ENCODE peak calls at places on chromosome 17, in four cellular contexts. C is WTC11, L is HepG2, J is K562. Q is an unnamed sample.

GRCh38 chr17:46889992-46890564 is 32.9 kb upstream of the GOSR2 start:
- DNase-seq in C (no peak), L (no peak), J (peak), Q (no peak)

GRCh38 chr17:76498886-76499667 is 2.1 kb downstream of the RHBDF2 start:
- DNase-seq in C (no peak), L (peak), J (no peak), Q (no peak)

GRCh38 chr17:72118588-72119279 is 2.1 kb upstream of the SOX9 start:
- DNase-seq in C (peak), L (peak), J (peak), Q (peak)

GRCh38 chr17:42832213-42832933 is 824 bp upstream of the PSME3 start:
- DNase-seq in C (no peak), L (peak), J (peak), Q (no peak)

GRCh38 chr17:79841369-79842135 is 2.3 kb upstream of the CBX4 start:
- DNase-seq in C (peak), L (no peak), J (no peak), Q (no peak)

GRCh38 chr17:81184596-81184995 is 18.6 kb upstream of the AATK start:
- DNase-seq in C (peak), L (no peak), J (no peak), Q (no peak)

GRCh38 chr17:31371511-31372097 is 19.9 kb upstream of the RAB11FIP4 start:
- DNase-seq in C (no peak), L (no peak), J (peak), Q (no peak)

GRCh38 chr17:55571095-55571494 is 59.8 kb upstream of the SMIM36 start:
- DNase-seq in C (no peak), L (no peak), J (no peak), Q (no peak)

GRCh38 chr17:67258836-67259468 is 14.0 kb upstream of the HELZ start:
- DNase-seq in C (no peak), L (no peak), J (no peak), Q (no peak)

GRCh38 chr17:40850287-40850972 is 16.6 kb downstream of the KRT12 start:
- DNase-seq in C (no peak), L (no peak), J (no peak), Q (no peak)

GRCh38 chr17:64262125-64262421 is 987 bp downstream of the TEX2 start:
- DNase-seq in C (no peak), L (peak), J (no peak), Q (no peak)

GRCh38 chr17:14205992-14206461 is 30.6 kb downstream of the CDRT15 start:
- DNase-seq in C (no peak), L (no peak), J (no peak), Q (no peak)

GRCh38 chr17:1304962-1305361 is 25.5 kb downstream of the TRARG1 start:
- DNase-seq in C (no peak), L (no peak), J (no peak), Q (no peak)

GRCh38 chr17:78895322-78895721 is 7.7 kb downstream of the CEP295NL start:
- DNase-seq in C (no peak), L (no peak), J (no peak), Q (no peak)

GRCh38 chr17:50212121-50212843 is 10.9 kb upstream of the COL1A1 start:
- DNase-seq in C (no peak), L (no peak), J (peak), Q (no peak)

DNA sequence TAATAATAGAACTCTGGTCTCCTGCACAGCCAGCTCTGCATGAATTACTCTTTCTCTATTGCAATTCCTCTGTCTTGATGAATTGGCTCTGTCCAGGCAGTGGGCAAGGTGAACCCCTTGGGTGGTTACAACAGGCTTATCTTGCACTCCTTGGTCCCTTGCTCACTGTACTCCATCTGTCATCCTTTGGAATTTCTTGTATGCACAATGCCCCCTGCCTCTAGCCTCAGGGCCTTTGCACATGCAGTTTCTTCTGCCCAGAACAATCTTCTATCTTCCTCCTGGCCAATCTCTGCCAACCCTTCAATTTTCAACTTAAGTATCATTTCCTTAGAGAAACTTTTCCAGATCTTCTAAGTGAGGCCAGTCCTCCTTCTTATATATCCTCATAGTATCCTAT is 114.7 kb upstream of the NLRP1 start:
- DNase-seq in C (no peak), L (no peak), J (no peak), Q (no peak)
- TF ChIP-seq ELF4 in C (no peak), L (no peak), J (no peak), Q (no peak)

GRCh38 chr17:83189013-83189672 is 109.7 kb downstream of the METRNL start:
- DNase-seq in C (peak), L (no peak), J (no peak), Q (no peak)

GRCh38 chr17:83185023-83186002 is 105.9 kb downstream of the METRNL start:
- DNase-seq in C (no peak), L (no peak), J (no peak), Q (no peak)

GRCh38 chr17:83187782-83188311 is 108.4 kb downstream of the METRNL start:
- DNase-seq in C (no peak), L (no peak), J (no peak), Q (no peak)

GRCh38 chr17:83186226-83186625 is 106.8 kb downstream of the METRNL start:
- DNase-seq in C (peak), L (peak), J (peak), Q (no peak)

GRCh38 chr17:83186751-83187421 is 107.5 kb downstream of the METRNL start:
- DNase-seq in C (peak), L (no peak), J (no peak), Q (no peak)
- TF ChIP-seq ELF4 in C (no peak), L (no peak), J (no peak), Q (no peak)

DNA sequence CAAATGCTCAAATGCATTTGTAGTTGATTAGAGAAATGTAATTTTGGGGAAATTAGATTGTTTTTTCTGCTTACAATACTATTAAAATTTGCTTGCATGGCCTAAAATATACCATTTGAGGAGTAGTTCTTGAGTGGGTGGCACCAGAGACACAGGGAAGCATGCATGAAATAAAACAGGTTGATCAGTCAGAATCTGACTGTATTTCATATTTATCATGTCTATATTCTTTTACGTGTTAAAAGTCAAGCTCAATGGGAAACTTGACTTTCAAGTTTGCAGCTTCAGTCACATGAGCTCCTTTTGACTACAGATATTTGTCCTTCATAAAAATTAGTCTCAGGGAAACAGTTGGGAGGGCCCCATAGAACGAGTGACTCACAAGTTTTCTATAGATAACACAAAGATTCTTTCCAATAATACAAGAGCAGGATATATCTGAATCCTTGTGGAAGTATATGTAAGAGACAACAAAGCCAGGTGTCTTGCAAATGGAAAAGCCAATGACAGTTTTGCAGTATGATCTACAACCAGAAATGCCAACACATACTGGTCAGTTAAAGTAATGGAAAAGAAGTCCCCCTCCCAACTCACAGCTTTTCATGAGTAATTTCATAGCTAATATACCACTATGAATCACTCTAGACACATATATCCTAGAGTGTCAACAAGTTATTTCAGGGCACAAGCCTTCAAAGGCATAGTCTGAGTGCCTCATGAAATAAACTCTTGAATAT is 42.2 kb upstream of the CORO6 start:
- DNase-seq in C (no peak), L (no peak), J (peak), Q (no peak)
- TF ChIP-seq ELF4 in C (no peak), L (no peak), J (no peak), Q (no peak)

GRCh38 chr17:45653616-45654015 is 130.5 kb upstream of the CRHR1 start:
- DNase-seq in C (no peak), L (no peak), J (no peak), Q (no peak)

GRCh38 chr17:45651145-45651713 is 132.9 kb upstream of the CRHR1 start:
- DNase-seq in C (no peak), L (no peak), J (no peak), Q (no peak)

GRCh38 chr17:45648642-45649041 is 135.5 kb upstream of the CRHR1 start:
- DNase-seq in C (peak), L (no peak), J (peak), Q (peak)

GRCh38 chr17:45649796-45650195 is 134.3 kb upstream of the CRHR1 start:
- DNase-seq in C (no peak), L (no peak), J (no peak), Q (no peak)

GRCh38 chr17:45650601-45651000 is 133.5 kb upstream of the CRHR1 start:
- DNase-seq in C (no peak), L (no peak), J (no peak), Q (no peak)
- TF ChIP-seq ELF4 in C (no peak), L (no peak), J (no peak), Q (no peak)